ENCODE peak calls at places on chromosomes 11 and 22, in nine cellular contexts. P is right atrium auricular region; M is kidney; K is mammary epithelial cell; I is CD8-positive, alpha-beta T cell; H is cardiac muscle cell; V is tibial nerve; L is HCT116; N is gastrocnemius medialis. Z is an unnamed sample.

GRCh38 chr11:117831661-117832415 is 7.3 kb upstream of the FXYD2 start:
- DNase-seq in P (no peak), M (peak; percentile 42), K (no peak), I (no peak), H (no peak), V (no peak), L (no peak), N (no peak), Z (no peak)

GRCh38 chr11:61065955-61066638 is 36.2 kb upstream of the CD5 start:
- DNase-seq in P (no peak), M (no peak), K (no peak), I (no peak), H (no peak), V (no peak), L (no peak), N (no peak), Z (no peak)

GRCh38 chr22:46714550-46714949 is 23.5 kb downstream of the CERK start:
- DNase-seq in P (no peak), M (no peak), K (no peak), I (no peak), H (peak; percentile 16), V (no peak), L (no peak), N (no peak), Z (no peak)

GRCh38 chr22:24437091-24437490 is 9.7 kb downstream of the ADORA2A start:
- DNase-seq in P (no peak), M (peak; percentile 49), K (no peak), I (no peak), H (no peak), V (no peak), L (no peak), N (no peak), Z (no peak)

GRCh38 chr11:42840176-42840829 is 471.5 kb upstream of the API5 start:
- DNase-seq in P (no peak), M (no peak), K (no peak), I (no peak), H (no peak), V (no peak), L (no peak), N (no peak), Z (no peak)

GRCh38 chr11:84256618-84257017 is 970.5 kb upstream of the CCDC90B start:
- DNase-seq in P (no peak), M (no peak), K (no peak), I (no peak), H (no peak), V (no peak), L (no peak), N (no peak), Z (no peak)

GRCh38 chr11:10540546-10540914 is 457 bp downstream of the RNF141 start:
- DNase-seq in P (no peak), M (peak; percentile 82), K (peak; percentile 46), I (no peak), H (peak; percentile 49), V (peak; percentile 17), L (no peak), N (peak; percentile 33), Z (peak; percentile 59)

GRCh38 chr11:30016588-30017363 is at the start of gene KCNA4:
- DNase-seq in P (no peak), M (peak; percentile 56), K (no peak), I (no peak), H (peak; percentile 53), V (no peak), L (no peak), N (no peak), Z (no peak)

GRCh38 chr11:73513707-73514106 is 84.2 kb downstream of the FAM168A start:
- DNase-seq in P (no peak), M (no peak), K (peak; percentile 17), I (no peak), H (no peak), V (no peak), L (no peak), N (no peak), Z (no peak)

GRCh38 chr11:133718831-133719230 is 126.5 kb downstream of the SPATA19 start:
- DNase-seq in P (no peak), M (no peak), K (no peak), I (no peak), H (no peak), V (no peak), L (no peak), N (no peak), Z (no peak)

GRCh38 chr11:83611616-83612015 is 325.4 kb upstream of the CCDC90B start:
- DNase-seq in P (no peak), M (no peak), K (no peak), I (no peak), H (no peak), V (no peak), L (no peak), N (no peak), Z (no peak)

GRCh38 chr22:29004647-29005371 is 56.8 kb downstream of the C22orf31 start:
- DNase-seq in P (no peak), M (peak; percentile 87), K (no peak), I (no peak), H (no peak), V (no peak), L (peak; percentile 45), N (peak; percentile 14), Z (peak; percentile 67)

GRCh38 chr11:18699848-18700261 is 1.3 kb downstream of the TMEM86A start:
- DNase-seq in P (no peak), M (no peak), K (no peak), I (no peak), H (peak; percentile 30), V (no peak), L (no peak), N (no peak), Z (no peak)

GRCh38 chr22:39087881-39088687 is 9.0 kb upstream of the APOBEC3H start:
- DNase-seq in P (no peak), M (no peak), K (no peak), I (no peak), H (peak; percentile 13), V (no peak), L (no peak), N (no peak), Z (no peak)

GRCh38 chr11:36131719-36132349 is 157.4 kb downstream of the COMMD9 start:
- DNase-seq in P (no peak), M (no peak), K (no peak), I (no peak), H (peak; percentile 73), V (peak; percentile 34), L (no peak), N (peak; percentile 31), Z (no peak)

GRCh38 chr11:118212131-118212725 is 12.6 kb downstream of the JAML start:
- DNase-seq in P (no peak), M (no peak), K (no peak), I (no peak), H (no peak), V (no peak), L (no peak), N (no peak), Z (peak; percentile 98)

GRCh38 chr11:22165799-22166548 is 26.9 kb upstream of the ANO5 start:
- DNase-seq in P (no peak), M (no peak), K (no peak), I (no peak), H (no peak), V (no peak), L (no peak), N (no peak), Z (no peak)

GRCh38 chr11:1012291-1012690 is 24.2 kb downstream of the MUC6 start:
- DNase-seq in P (no peak), M (no peak), K (no peak), I (no peak), H (no peak), V (no peak), L (no peak), N (no peak), Z (no peak)

GRCh38 chr11:114232400-114233070 is 63.7 kb upstream of the NNMT start:
- DNase-seq in P (no peak), M (no peak), K (no peak), I (no peak), H (no peak), V (no peak), L (no peak), N (no peak), Z (no peak)

GRCh38 chr11:70158201-70158600 is 44.9 kb upstream of the FADD start:
- DNase-seq in P (no peak), M (no peak), K (no peak), I (no peak), H (peak; percentile 25), V (no peak), L (peak; percentile 13), N (no peak), Z (no peak)

GRCh38 chr11:71420455-71421241 is 27.5 kb downstream of the DHCR7 start:
- DNase-seq in P (no peak), M (no peak), K (peak; percentile 21), I (no peak), H (peak; percentile 67), V (no peak), L (peak; percentile 56), N (no peak), Z (peak; percentile 71)

GRCh38 chr11:112004389-112004788 is 20.8 kb upstream of the DLAT start:
- DNase-seq in P (no peak), M (no peak), K (no peak), I (peak; percentile 11), H (no peak), V (no peak), L (peak; percentile 10), N (no peak), Z (peak; percentile 59)
- TF ChIP-seq CTCF in P (peak; percentile 48), M (no peak), K (peak; percentile 32), I (peak; percentile 45), H (peak; percentile 42), V (peak; percentile 15), L (peak; percentile 70), N (no peak), Z (peak; percentile 83)

GRCh38 chr22:21759133-21759532 is 23.5 kb upstream of the YPEL1 start:
- DNase-seq in P (no peak), M (no peak), K (no peak), I (no peak), H (no peak), V (no peak), L (no peak), N (no peak), Z (no peak)
- H3K36me3 ChIP-seq in P (peaks cover 48% of the 10 kb centered on the region), M (peaks cover 24% of the 10 kb centered on the region), K (peaks cover 23% of the 10 kb centered on the region), I (peaks cover 17% of the 10 kb centered on the region), H (peaks cover 29% of the 10 kb centered on the region), V (peaks cover 2% of the 10 kb centered on the region), L (peaks cover 22% of the 10 kb centered on the region), N (no peaks in the 10 kb centered on the region), Z (no peaks in the 10 kb centered on the region)

GRCh38 chr11:128898580-128899344 is 7.6 kb downstream of the KCNJ5 start:
- DNase-seq in P (no peak), M (peak; percentile 34), K (peak; percentile 20), I (no peak), H (no peak), V (no peak), L (no peak), N (no peak), Z (no peak)
- H3K4me3 ChIP-seq in P (no peak overlapping the region), M (no peak overlapping the region), K (no peak overlapping the region), I (no peak overlapping the region), H (no peak overlapping the region), V (no peak overlapping the region), L (no peak overlapping the region), N (no peak overlapping the region), Z (no peak overlapping the region)

DNA sequence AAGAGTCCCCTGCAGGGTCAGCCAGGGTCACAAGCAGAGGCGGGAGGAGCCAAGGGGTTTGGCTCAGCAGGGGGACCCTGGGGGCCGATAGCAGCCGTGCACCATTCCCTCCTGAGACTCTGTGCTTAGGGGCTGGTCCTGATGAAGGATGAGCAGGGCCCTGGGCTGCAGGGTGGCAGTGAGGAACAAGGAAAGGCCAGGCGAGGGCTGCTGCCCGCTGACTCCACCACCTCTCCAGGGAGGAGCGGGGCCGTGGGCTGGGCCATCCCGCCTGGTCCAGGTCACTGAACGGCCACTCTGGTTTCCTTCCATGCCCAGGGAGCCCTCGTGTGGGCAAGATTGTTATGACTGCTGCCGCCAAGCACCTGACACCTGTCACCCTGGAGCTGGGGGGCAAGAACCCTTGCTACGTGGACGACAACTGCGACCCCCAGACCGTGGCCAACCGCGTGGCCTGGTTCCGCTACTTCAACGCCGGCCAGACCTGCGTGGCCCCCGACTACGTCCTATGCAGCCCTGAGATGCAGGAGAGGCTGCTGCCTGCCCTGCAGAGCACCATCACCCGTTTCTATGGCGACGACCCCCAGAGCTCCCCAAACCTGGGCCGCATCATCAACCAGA is 9.2 kb upstream of the NDUFS8 start:
- DNase-seq in P (no peak), M (peak; percentile 84), K (no peak), I (no peak), H (no peak), V (no peak), L (no peak), N (no peak), Z (peak; percentile 67)
- TF ChIP-seq CTCF in P (no peak), M (peak; percentile 50), K (peak; percentile 29), I (no peak), H (peak; percentile 33), V (no peak), L (peak; percentile 50), N (no peak), Z (peak; percentile 59)